ENCODE peak calls at places on chromosomes 13 and 19, in six cellular contexts. Z is cardiac muscle cell; P is heart left ventricle; C is body of pancreas; W is mucosa of descending colon; A is CD4-positive, alpha-beta T cell. Y is an unnamed sample. For H3K9me3, the result is how much of the 10 kb centered on the place peaks cover.

GRCh38 chr19:28169168-28169862 is 1043.6 kb downstream of the UQCRFS1 start:
- DNase-seq in Z (no peak), P (no peak), C (no peak), W (no peak), A (no peak), Y (no peak)

GRCh38 chr19:50409347-50409746 is 9.4 kb upstream of the SPIB start:
- DNase-seq in Z (no peak), P (no peak), C (no peak), W (no peak), A (no peak), Y (no peak)

GRCh38 chr19:1045247-1045603 is 5.3 kb downstream of the ABCA7 start:
- DNase-seq in Z (no peak), P (no peak), C (peak), W (peak), A (peak), Y (peak)

GRCh38 chr19:35533822-35534521 is 716 bp downstream of the GAPDHS start:
- DNase-seq in Z (peak), P (no peak), C (peak), W (peak), A (peak), Y (no peak)

GRCh38 chr19:57075125-57075524 is 44.7 kb upstream of the USP29 start:
- DNase-seq in Z (no peak), P (no peak), C (no peak), W (no peak), A (no peak), Y (no peak)

GRCh38 chr13:77697208-77698103 is at the start of gene SLAIN1:
- DNase-seq in Z (peak), P (peak), C (peak), W (peak), A (peak), Y (peak)

GRCh38 chr13:73782781-73783180 is 351.4 kb downstream of the KLF12 start:
- DNase-seq in Z (no peak), P (no peak), C (no peak), W (no peak), A (no peak), Y (no peak)

GRCh38 chr19:42129399-42130253 is 2.6 kb downstream of the POU2F2 start:
- DNase-seq in Z (peak), P (no peak), C (no peak), W (peak), A (no peak), Y (peak)

GRCh38 chr13:109680930-109681329 is 105.5 kb downstream of the IRS2 start:
- DNase-seq in Z (no peak), P (no peak), C (no peak), W (no peak), A (no peak), Y (no peak)

GRCh38 chr13:101972191-101972590 is 429.7 kb downstream of the FGF14 start:
- DNase-seq in Z (no peak), P (no peak), C (no peak), W (no peak), A (no peak), Y (no peak)

GRCh38 chr19:4343845-4344713 is 717 bp downstream of the MPND start:
- DNase-seq in Z (no peak), P (no peak), C (peak), W (peak), A (no peak), Y (no peak)

GRCh38 chr13:60583911-60584753 is 187.1 kb downstream of the TDRD3 start:
- DNase-seq in Z (peak), P (no peak), C (no peak), W (no peak), A (no peak), Y (peak)

GRCh38 chr19:35375505-35376307 is 4.8 kb downstream of the GPR42 start:
- DNase-seq in Z (no peak), P (no peak), C (no peak), W (no peak), A (no peak), Y (no peak)

GRCh38 chr13:113186061-113186900 is 22.2 kb downstream of the PCID2 start:
- DNase-seq in Z (no peak), P (no peak), C (no peak), W (no peak), A (no peak), Y (no peak)

DNA sequence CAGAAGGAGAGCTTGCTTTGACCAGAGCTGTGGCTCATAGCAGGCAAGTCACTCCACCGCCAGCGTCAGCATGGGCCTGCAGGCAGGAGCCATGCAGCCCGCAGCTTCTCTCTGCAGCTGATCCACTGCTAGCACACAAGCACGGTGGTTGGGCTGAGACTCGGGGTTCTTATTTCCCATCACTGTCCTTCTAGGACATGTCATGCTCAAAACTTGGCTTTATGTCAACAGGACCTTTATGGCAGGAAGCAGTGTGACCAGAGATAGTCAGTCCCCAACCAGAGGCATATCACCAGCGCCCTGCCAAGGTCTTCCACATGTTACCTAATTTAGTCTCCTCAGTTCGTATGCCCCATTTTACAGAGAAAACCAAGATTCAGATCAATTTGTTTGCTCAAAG is 5.3 kb downstream of the TMEM272 start:
- DNase-seq in Z (no peak), P (no peak), C (no peak), W (no peak), A (no peak), Y (no peak)
- H3K9me3 ChIP-seq in Z (under half), P (under half), C (under half), W (under half), A (under half), Y (under half)

DNA sequence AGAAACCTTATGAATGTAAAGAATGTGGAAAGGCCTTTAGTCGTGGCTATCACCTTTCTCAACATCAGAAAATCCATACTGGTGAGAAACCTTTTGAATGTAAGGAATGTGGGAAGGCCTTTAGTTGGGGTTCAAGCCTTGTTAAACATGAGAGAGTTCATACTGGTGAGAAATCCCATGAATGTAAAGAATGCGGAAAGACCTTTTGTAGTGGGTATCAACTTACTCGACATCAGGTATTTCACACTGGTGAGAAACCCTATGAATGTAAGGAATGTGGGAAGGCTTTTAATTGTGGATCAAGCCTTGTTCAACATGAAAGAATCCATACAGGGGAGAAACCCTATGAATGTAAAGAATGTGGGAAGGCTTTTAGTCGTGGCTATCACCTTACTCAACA is 20.8 kb downstream of the ZNF283 start:
- DNase-seq in Z (no peak), P (no peak), C (no peak), W (no peak), A (no peak), Y (no peak)
- H3K9me3 ChIP-seq in Z (under half), P (half or more), C (under half), W (half or more), A (half or more), Y (under half)

GRCh38 chr19:2957160-2957559 is 12.4 kb upstream of the ZNF77 start:
- DNase-seq in Z (no peak), P (no peak), C (no peak), W (no peak), A (no peak), Y (no peak)

GRCh38 chr19:2963122-2963521 is 14.2 kb upstream of the TLE6 start:
- DNase-seq in Z (no peak), P (no peak), C (no peak), W (no peak), A (no peak), Y (no peak)

GRCh38 chr19:2964874-2965273 is 12.5 kb upstream of the TLE6 start:
- DNase-seq in Z (no peak), P (no peak), C (no peak), W (no peak), A (no peak), Y (no peak)

GRCh38 chr19:2962018-2962670 is 15.2 kb upstream of the TLE6 start:
- DNase-seq in Z (peak), P (no peak), C (peak), W (no peak), A (no peak), Y (peak)

GRCh38 chr19:2960120-2960519 is 15.3 kb upstream of the ZNF77 start:
- DNase-seq in Z (no peak), P (no peak), C (no peak), W (no peak), A (no peak), Y (no peak)
- H3K9me3 ChIP-seq in Z (under half), P (under half), C (under half), W (under half), A (under half), Y (under half)

DNA sequence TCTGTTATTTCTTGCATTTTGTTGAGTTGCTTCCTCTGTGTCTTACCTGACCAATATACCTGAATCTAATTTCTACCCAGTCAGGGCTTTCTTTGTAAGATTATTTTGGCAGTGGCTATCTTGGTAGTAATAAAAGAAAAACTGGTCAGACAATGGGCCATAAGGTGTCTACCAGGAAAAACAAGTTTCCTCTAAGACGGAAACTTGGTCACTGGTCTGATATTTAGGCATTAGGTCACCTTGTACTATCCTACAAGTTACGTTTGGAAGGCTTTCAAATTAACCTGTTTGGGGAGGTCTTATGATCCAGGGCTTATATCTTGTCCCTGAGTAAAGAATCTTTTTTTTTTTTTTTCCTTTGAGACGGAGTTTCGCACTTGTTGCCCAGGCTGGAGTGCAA is 9.2 kb downstream of the ZNF823 start:
- DNase-seq in Z (no peak), P (no peak), C (no peak), W (no peak), A (no peak), Y (no peak)
- H3K9me3 ChIP-seq in Z (under half), P (under half), C (under half), W (under half), A (under half), Y (under half)

GRCh38 chr19:44435441-44435840 is 12.8 kb downstream of the ZNF229 start:
- DNase-seq in Z (no peak), P (no peak), C (no peak), W (no peak), A (no peak), Y (no peak)

DNA sequence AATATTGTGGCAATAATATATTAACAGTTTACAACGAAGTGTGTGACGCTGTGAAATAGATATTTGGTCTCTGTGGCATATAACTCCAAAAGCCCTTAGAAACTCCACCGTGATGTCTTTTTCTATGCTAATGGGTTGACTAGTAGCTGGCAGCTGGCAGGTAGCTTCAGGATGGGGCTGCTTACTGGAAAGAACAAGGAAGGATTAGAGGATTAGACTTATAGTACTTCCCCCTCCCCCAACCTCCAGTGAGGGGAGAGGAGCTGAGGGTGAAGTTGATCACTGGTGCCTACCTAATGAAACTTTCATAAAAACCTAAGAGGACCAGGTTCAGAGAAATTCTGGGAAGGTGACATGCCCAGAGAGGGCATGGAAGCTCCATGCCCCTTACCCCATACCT is 9.8 kb downstream of the ZNF229 start:
- DNase-seq in Z (no peak), P (no peak), C (no peak), W (no peak), A (no peak), Y (no peak)
- H3K9me3 ChIP-seq in Z (under half), P (half or more), C (under half), W (half or more), A (half or more), Y (under half)

DNA sequence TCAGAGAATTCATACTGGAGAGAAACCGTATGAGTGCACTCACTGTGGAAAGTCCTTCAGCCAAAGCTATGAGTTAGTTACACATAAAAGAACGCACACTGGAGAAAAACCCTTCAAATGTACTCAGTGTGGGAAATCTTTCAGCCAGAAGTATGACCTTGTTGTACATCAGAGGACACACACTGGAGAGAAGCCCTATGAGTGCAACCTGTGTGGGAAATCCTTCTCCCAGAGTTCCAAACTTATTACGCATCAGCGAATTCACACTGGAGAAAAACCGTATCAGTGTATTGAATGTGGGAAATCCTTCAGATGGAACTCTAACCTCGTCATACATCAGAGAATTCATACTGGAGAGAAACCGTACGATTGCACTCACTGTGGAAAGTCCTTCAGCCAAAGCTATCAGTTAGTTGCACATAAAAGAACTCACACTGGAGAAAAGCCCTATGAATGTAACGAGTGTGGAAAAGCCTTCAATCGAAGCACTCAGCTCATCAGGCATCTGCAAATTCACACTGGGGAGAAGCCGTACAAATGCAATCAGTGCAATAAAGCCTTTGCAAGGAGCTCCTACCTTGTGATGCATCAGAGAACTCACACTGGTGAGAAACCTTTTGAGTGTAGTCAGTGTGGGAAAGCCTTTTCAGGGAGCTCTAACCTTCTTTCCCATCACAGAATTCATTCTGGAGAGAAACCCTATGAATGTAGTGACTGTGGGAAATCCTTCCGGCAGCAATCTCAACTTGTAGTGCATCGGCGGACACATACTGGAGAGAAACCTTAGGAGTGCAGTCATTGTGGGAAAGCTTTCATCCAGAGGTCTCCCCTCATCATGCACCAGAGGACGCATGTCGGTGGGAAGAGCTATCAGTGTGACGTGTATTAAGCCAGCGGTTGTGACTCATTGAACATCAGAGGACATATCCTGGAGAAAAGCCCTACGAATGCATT is 16.5 kb upstream of the ZNF8 start:
- DNase-seq in Z (no peak), P (no peak), C (no peak), W (no peak), A (no peak), Y (no peak)
- H3K9me3 ChIP-seq in Z (under half), P (half or more), C (under half), W (half or more), A (half or more), Y (under half)

Y was measured in BE2C.